ENCODE peak calls at places on chromosomes 11 and 22, in four cellular contexts. T is activated T-cell treated with anti-CD3 and anti-CD28 coated beads, Interleukin-2, amount 50 U/mL, for 72 hours; C is GM13976; Y is gastrocnemius medialis. M is an unnamed sample.

GRCh38 chr11:118514103-118514502 is 13.2 kb upstream of the TTC36 start:
- DNase-seq in T (no peak), C (no peak), Y (no peak), M (no peak)

GRCh38 chr22:45968751-45969413 is 8.1 kb downstream of the WNT7B start:
- DNase-seq in T (peak), C (no peak), Y (no peak), M (no peak)

GRCh38 chr22:43197271-43197941 is 10.5 kb upstream of the TTLL12 start:
- DNase-seq in T (no peak), C (no peak), Y (no peak), M (no peak)

GRCh38 chr22:27045103-27045940 is 387.9 kb downstream of the MIAT start:
- DNase-seq in T (no peak), C (no peak), Y (no peak), M (peak)

GRCh38 chr11:61851900-61852295 is 23.8 kb downstream of the FADS2 start:
- DNase-seq in T (no peak), C (no peak), Y (no peak), M (no peak)

GRCh38 chr22:22909605-22910271 is 22.1 kb downstream of the IGLL5 start:
- DNase-seq in T (no peak), C (no peak), Y (no peak), M (no peak)

GRCh38 chr11:37718431-37718999 is 1120.5 kb upstream of the RAG2 start:
- DNase-seq in T (no peak), C (no peak), Y (no peak), M (no peak)

GRCh38 chr11:37277896-37278465 is 679.9 kb upstream of the RAG2 start:
- DNase-seq in T (no peak), C (no peak), Y (no peak), M (no peak)

GRCh38 chr22:24514241-24515024 is 19.3 kb downstream of the UPB1 start:
- DNase-seq in T (peak), C (peak), Y (no peak), M (no peak)

GRCh38 chr11:112797653-112798293 is 163.4 kb upstream of the NCAM1 start:
- DNase-seq in T (peak), C (peak), Y (no peak), M (no peak)

GRCh38 chr11:84430661-84431060 is 1144.5 kb upstream of the CCDC90B start:
- DNase-seq in T (no peak), C (no peak), Y (no peak), M (peak)

GRCh38 chr11:27677108-27677507 is 23.1 kb downstream of the BDNF start:
- DNase-seq in T (no peak), C (no peak), Y (no peak), M (no peak)

GRCh38 chr11:2844116-2844515 is 41.5 kb downstream of the CDKN1C start:
- DNase-seq in T (no peak), C (no peak), Y (no peak), M (no peak)

GRCh38 chr11:1830500-1831223 is 4.1 kb upstream of the SYT8 start:
- DNase-seq in T (no peak), C (no peak), Y (no peak), M (peak)

GRCh38 chr11:123475478-123475877 is 45.4 kb downstream of the GRAMD1B start:
- DNase-seq in T (no peak), C (no peak), Y (no peak), M (peak)

GRCh38 chr11:130908770-130909625 is 7.3 kb downstream of the SNX19 start:
- DNase-seq in T (no peak), C (no peak), Y (no peak), M (no peak)

GRCh38 chr22:47307326-47307725 is 544.9 kb downstream of the TBC1D22A start:
- DNase-seq in T (no peak), C (no peak), Y (no peak), M (no peak)

GRCh38 chr11:78666675-78667129 is 92.0 kb upstream of the NARS2 start:
- DNase-seq in T (no peak), C (no peak), Y (no peak), M (no peak)

GRCh38 chr11:18369398-18369797 is 25.0 kb upstream of the LDHA start:
- DNase-seq in T (no peak), C (no peak), Y (no peak), M (no peak)

GRCh38 chr22:39221999-39222686 is 22.6 kb downstream of the PDGFB start:
- DNase-seq in T (no peak), C (no peak), Y (no peak), M (no peak)

GRCh38 chr11:86360775-86361395 is 13.8 kb upstream of the CCDC81 start:
- DNase-seq in T (no peak), C (no peak), Y (no peak), M (no peak)

GRCh38 chr11:118596226-118596625 is 11.2 kb upstream of the PHLDB1 start:
- DNase-seq in T (no peak), C (no peak), Y (no peak), M (no peak)